ENCODE peak calls at places on chromosomes 2 and 18, in eight cellular contexts. L, U, I, V, N, A, J and D are unnamed samples.

GRCh38 chr2:137939026-137939425 is 25.2 kb upstream of the HNMT start:
- DNase-seq in L (no peak), U (no peak), I (no peak), V (no peak), N (no peak), A (no peak), J (no peak), D (no peak)

GRCh38 chr18:75083761-75084160 is 125.2 kb downstream of the PTGR3 start:
- DNase-seq in L (no peak), U (no peak), I (peak; percentile 28), V (no peak), N (no peak), A (no peak), J (no peak), D (no peak)

GRCh38 chr2:219510512-219511135 is 3.7 kb upstream of the ASIC4 start:
- DNase-seq in L (no peak), U (no peak), I (no peak), V (no peak), N (no peak), A (no peak), J (no peak), D (no peak)

GRCh38 chr2:182715121-182715895 is 749 bp upstream of the DNAJC10 start:
- DNase-seq in L (no peak), U (peak; percentile 11), I (no peak), V (peak; percentile 24), N (peak; percentile 6), A (no peak), J (no peak), D (no peak)

GRCh38 chr2:236661064-236661761 is 91.6 kb downstream of the ACKR3 start:
- DNase-seq in L (no peak), U (peak; percentile 58), I (peak; percentile 73), V (peak; percentile 28), N (no peak), A (peak; percentile 45), J (peak; percentile 17), D (no peak)

GRCh38 chr2:169105433-169105832 is 36.1 kb downstream of the DHRS9 start:
- DNase-seq in L (no peak), U (no peak), I (no peak), V (no peak), N (peak; percentile 14), A (no peak), J (no peak), D (no peak)

GRCh38 chr2:23012499-23012898 is 372.5 kb upstream of the KLHL29 start:
- DNase-seq in L (no peak), U (no peak), I (no peak), V (no peak), N (no peak), A (no peak), J (no peak), D (no peak)

GRCh38 chr2:126946323-126947089 is 47.8 kb downstream of the TEX51 start:
- DNase-seq in L (no peak), U (no peak), I (no peak), V (no peak), N (no peak), A (no peak), J (peak; percentile 10), D (no peak)

DNA sequence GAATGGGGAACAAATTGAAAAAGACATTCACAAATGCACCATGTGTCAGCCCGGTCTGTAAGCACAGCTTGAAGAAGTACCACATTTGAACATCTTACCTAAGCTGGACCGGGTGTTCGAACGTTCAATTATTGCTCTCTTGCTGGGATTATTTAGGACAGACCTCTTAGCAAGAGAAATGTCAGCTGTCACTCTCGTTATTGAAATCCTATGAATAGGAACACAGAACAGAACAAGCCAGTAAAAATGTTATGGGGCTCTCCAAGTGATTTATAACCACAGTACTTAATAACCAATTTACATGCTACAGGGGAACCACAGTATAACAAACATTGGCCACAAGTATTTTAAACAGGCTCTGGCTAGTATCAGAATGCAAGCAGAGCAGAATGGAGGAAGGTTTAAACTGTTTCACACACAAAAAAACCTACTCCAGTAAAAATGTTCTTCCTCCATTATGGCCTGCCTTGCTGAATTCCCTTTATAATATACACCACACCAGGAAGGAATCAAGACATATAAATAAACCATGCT is 32.5 kb upstream of the ARL5A start:
- DNase-seq in L (no peak), U (no peak), I (no peak), V (no peak), N (no peak), A (no peak), J (no peak), D (no peak)
- TF ChIP-seq CTCF in L (no peak), U (no peak), I (no peak), V (no peak), N (no peak), A (no peak), J (no peak), D (no peak)

GRCh38 chr2:65435625-65436168 is 3.3 kb upstream of the SPRED2 start:
- DNase-seq in L (peak; percentile 65), U (peak; percentile 93), I (peak; percentile 91), V (peak; percentile 95), N (peak; percentile 76), A (peak; percentile 89), J (peak; percentile 78), D (peak; percentile 91)
- TF ChIP-seq CTCF in L (no peak), U (no peak), I (no peak), V (no peak), N (no peak), A (peak; percentile 8), J (no peak), D (no peak)

GRCh38 chr2:64609229-64609994 is 44.3 kb downstream of the SERTAD2 start:
- DNase-seq in L (peak; percentile 87), U (peak; percentile 89), I (peak; percentile 74), V (peak; percentile 88), N (peak; percentile 51), A (peak; percentile 56), J (peak; percentile 50), D (peak; percentile 46)
- TF ChIP-seq CTCF in L (peak; percentile 59), U (peak; percentile 3), I (no peak), V (peak; percentile 92), N (no peak), A (peak; percentile 87), J (peak; percentile 14), D (no peak)

GRCh38 chr2:35168351-35168750 is 1187.2 kb upstream of the CRIM1 start:
- DNase-seq in L (no peak), U (no peak), I (no peak), V (no peak), N (no peak), A (no peak), J (no peak), D (peak; percentile 4)
- TF ChIP-seq CTCF in L (no peak), U (peak; percentile 29), I (no peak), V (no peak), N (no peak), A (no peak), J (no peak), D (peak; percentile 43)